ENCODE peak calls at places on chromosomes 1 and 21, in five cellular contexts. L is HCT116, U is cardiac fibroblast, S is pancreas, J is hepatocyte. R is an unnamed sample.

GRCh38 chr1:40438391-40439015 is 11.8 kb upstream of the ZFP69B start:
- DNase-seq in U (peak; percentile 52), J (peak; percentile 40), L (no peak), S (no peak), R (peak; percentile 34)

GRCh38 chr1:176866011-176866410 is 298.5 kb downstream of the ASTN1 start:
- DNase-seq in U (peak; percentile 6), S (no peak), L (no peak), J (no peak), R (no peak)

GRCh38 chr1:205563927-205564441 is 59.5 kb downstream of the CDK18 start:
- DNase-seq in S (no peak), L (no peak), J (no peak), U (no peak), R (no peak)

GRCh38 chr21:35594905-35595304 is 465.4 kb downstream of the SETD4 start:
- DNase-seq in J (no peak), L (no peak), U (no peak), S (no peak), R (no peak)

GRCh38 chr1:242405947-242406346 is 118.5 kb downstream of the PLD5 start:
- DNase-seq in S (no peak), U (no peak), L (no peak), J (no peak), R (no peak)

GRCh38 chr21:42220138-42220701 is 1.3 kb downstream of the ABCG1 start:
- DNase-seq in L (no peak), U (peak; percentile 90), S (no peak), J (peak; percentile 92), R (peak; percentile 63)

GRCh38 chr1:17176306-17177061 is 28.4 kb upstream of the PADI1 start:
- DNase-seq in U (no peak), S (no peak), J (peak; percentile 37), L (no peak), R (no peak)

GRCh38 chr1:80656011-80656627 is 1144.6 kb upstream of the ADGRL2 start:
- DNase-seq in J (peak; percentile 71), S (no peak), L (peak; percentile 13), U (peak; percentile 4), R (peak; percentile 6)

GRCh38 chr1:232381676-232382075 is 248.3 kb downstream of the SIPA1L2 start:
- DNase-seq in S (no peak), U (no peak), J (no peak), L (no peak), R (no peak)

GRCh38 chr1:224928906-224929305 is 569 bp upstream of the DNAH14 start:
- DNase-seq in J (no peak), S (no peak), U (no peak), L (no peak), R (no peak)

GRCh38 chr1:42777860-42778259 is 6.9 kb upstream of the TMEM269 start:
- DNase-seq in J (peak; percentile 47), L (no peak), U (peak; percentile 60), S (no peak), R (peak; percentile 57)

GRCh38 chr1:31434101-31434871 is 21.3 kb downstream of the SERINC2 start:
- DNase-seq in S (peak; percentile 60), J (no peak), U (no peak), L (no peak), R (no peak)

GRCh38 chr1:112704908-112705627 is 1.9 kb downstream of the RHOC start:
- DNase-seq in U (peak; percentile 98), S (peak; percentile 90), L (peak; percentile 80), J (peak; percentile 94), R (peak; percentile 87)

GRCh38 chr1:180674603-180675530 is 43.0 kb downstream of the XPR1 start:
- DNase-seq in J (peak; percentile 12), S (no peak), L (no peak), U (peak; percentile 48), R (no peak)

GRCh38 chr1:171081220-171081993 is 9.3 kb upstream of the FMO3 start:
- DNase-seq in S (no peak), U (peak; percentile 82), J (peak; percentile 46), L (peak; percentile 15), R (no peak)

GRCh38 chr1:15152318-15153183 is 996 bp upstream of the TMEM51 start:
- DNase-seq in U (peak; percentile 93), S (peak; percentile 95), L (peak; percentile 87), J (peak; percentile 94), R (no peak)

GRCh38 chr1:86388777-86389176 is 7.3 kb downstream of the ODF2L start:
- DNase-seq in J (no peak), U (peak; percentile 27), S (no peak), L (no peak), R (no peak)

GRCh38 chr1:116514708-116515525 is 55.9 kb downstream of the CD58 start:
- DNase-seq in S (no peak), U (peak; percentile 65), L (no peak), J (no peak), R (peak; percentile 63)

GRCh38 chr1:183954496-183954895 is 83.0 kb downstream of the COLGALT2 start:
- DNase-seq in S (no peak), U (no peak), L (no peak), J (no peak), R (no peak)

GRCh38 chr1:197341626-197342025 is 73.6 kb downstream of the CRB1 start:
- DNase-seq in L (no peak), S (no peak), J (no peak), U (no peak), R (no peak)

DNA sequence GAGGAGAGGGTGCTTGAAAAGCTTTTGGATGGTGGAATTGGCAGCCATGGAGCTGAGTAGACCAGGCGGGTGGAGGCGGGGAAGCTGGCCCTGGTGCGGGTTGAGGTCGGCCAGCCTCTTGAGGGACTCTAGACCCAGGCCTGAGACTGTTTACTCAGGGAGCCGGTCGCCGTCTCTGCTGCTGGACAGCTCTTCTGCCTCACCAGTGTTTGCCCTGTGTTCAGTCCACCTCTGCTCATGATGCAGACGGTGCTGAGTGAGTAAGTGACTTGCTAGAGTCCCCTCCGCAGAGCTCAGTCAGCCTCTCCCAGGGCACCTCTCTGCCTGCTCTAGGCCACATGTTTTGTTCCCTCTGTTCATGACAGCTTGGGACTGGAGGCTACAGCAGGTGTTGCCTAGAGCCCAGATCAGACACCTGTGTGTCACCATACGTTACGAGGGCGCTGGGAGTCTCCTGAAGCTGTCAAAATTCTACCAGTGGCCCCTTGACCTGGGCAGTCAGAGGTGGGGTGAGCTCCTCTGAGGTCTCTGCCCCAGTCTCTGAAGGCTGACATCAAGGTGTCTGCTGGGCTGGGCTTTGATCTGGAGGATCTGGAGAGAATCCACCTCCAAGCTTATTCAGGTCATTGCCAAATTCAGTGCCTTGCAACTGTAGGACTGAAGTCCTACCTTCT is 73.5 kb upstream of the WNT4 start:
- DNase-seq in U (no peak), J (peak; percentile 56), L (no peak), S (no peak), R (no peak)
- TF ChIP-seq CTCF in U (no peak), J (no peak), L (no peak), S (no peak), R (no peak)

DNA sequence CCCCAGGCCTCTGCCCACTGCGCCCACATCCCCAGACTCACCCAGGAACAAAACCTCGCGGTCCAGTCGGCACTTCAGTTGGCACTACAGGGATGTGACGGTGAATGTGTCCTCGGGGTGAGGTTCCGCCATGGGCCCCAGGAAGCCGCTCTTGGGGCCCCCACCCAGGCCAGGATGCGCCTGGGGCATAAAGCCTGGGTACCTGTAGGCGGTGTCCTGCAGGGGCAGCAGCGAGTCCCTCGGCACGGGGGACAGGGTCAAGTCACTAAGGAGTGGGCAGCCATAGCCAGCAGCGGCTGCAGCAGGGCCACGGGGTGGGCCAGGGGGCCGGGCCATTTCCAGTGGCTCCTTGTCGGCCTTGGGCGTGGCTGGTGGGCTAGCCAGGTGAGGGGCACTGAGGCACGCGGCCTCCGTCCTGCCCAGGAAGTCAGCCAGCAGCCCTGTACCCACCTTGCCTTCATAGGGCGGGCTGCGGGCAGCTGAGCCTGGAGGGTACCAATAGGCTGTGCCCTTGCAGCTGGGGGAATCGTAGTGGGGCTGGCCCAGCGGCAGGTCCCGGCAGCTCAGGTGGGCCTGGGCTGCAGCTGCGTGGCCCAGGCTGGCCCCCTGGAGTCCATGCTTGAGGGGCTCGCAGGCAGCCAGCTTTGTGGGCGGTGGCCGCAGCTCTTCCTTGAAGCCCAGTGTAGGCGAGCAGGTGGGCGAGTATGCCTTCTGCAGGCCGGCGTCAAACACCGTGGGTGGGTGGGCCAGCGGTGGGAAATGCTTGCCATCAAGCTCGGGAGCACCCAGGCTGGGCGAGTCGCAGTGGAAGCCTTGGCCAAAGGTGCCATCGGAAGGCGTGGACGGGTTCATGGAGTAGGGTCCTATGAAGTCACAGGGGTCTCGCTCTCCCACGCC is 56.5 kb downstream of the AHDC1 start:
- DNase-seq in U (no peak), L (no peak), S (peak; percentile 66), J (no peak), R (no peak)
- TF ChIP-seq CTCF in U (peak; percentile 15), L (peak; percentile 47), S (no peak), J (no peak), R (no peak)

GRCh38 chr1:109201123-109201703 is 12.5 kb upstream of the SARS1 start:
- DNase-seq in L (no peak), U (peak; percentile 96), S (no peak), J (peak; percentile 78), R (peak; percentile 75)
- TF ChIP-seq CTCF in L (peak; percentile 91), U (peak; percentile 83), S (no peak), J (peak; percentile 64), R (peak; percentile 62)

DNA sequence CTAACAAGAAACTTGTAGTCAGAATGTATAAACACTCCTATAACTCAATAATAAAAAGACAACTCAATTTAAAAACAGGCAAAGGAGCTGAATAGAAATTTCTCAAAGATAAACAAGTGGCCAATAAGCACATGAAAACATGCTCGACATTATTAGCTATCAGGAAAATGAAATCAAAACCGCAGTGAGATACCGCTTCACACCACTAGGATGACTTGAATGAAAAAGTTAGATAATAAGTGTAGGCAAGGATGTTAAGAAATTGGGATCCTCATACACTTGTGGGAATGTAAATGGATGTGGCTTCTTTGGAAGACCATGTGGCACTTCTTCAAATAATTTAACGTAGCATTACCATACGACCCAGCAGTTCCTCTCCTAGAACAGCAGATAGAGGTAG is 8.9 kb downstream of the RALGPS2 start:
- DNase-seq in J (no peak), S (no peak), U (no peak), L (no peak), R (no peak)
- TF ChIP-seq CTCF in J (no peak), S (no peak), U (peak; percentile 42), L (peak; percentile 55), R (no peak)

DNA sequence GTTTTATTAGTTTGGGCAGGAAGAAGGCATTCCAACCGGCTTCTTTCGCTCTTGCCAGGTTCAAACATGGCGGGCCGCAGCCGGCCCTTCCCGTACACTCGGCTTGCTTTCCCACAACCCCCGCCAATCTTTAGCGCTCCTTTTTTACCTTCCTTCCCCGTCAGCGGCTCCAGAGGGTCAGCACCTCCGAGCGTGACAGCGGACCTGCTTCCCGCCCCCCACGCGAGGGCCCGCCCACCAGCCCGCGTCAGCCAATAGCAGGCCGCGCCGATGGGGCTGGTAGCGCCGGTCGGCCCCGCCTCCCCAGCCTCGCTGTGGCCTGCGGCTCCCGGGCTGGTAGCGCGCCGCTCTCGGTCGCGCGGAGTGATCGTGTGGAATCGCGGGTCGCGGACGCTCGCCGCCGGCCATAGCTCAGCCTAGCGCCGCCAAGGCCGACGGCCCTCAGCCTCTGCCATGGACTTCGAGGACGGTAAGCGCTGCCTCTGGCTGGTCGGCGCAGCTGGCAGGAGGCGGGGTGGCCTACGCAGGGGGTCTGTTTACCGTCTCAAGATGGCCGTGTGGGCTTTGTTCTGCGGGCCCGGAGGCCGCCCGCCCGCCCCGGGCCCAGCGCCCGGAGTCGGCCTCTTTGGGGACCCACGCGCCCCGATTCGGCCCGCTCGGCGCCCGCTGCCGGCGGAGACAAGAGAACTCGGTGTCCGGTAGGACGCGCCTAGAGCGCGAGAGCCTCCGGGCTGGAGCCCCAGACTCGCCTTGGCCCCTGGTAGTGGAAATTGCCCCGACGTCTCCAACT is at the start of gene ZNF326:
- DNase-seq in U (peak; percentile 96), S (peak; percentile 97), L (peak; percentile 96), J (peak; percentile 98), R (peak; percentile 99)
- TF ChIP-seq CTCF in U (no peak), S (no peak), L (no peak), J (no peak), R (peak; percentile 6)

R was measured in GM10248.